ENCODE peak calls at places on chromosomes 5 and 9, in eight cellular contexts. O is CD4-positive, alpha-beta T cell; R is AG04450; A is A549; C is epithelial cell of esophagus; Y is cardiac fibroblast; U is ovary; K is foreskin fibroblast. P is an unnamed sample.

GRCh38 chr9:79280691-79281090 is 291.1 kb upstream of the TLE4 start:
- DNase-seq in O (no peak), R (no peak), A (no peak), C (no peak), Y (no peak), U (no peak), K (no peak), P (no peak)

GRCh38 chr5:146788918-146789317 is 89.6 kb downstream of the PPP2R2B start:
- DNase-seq in O (no peak), R (no peak), A (no peak), C (no peak), Y (no peak), U (no peak), K (no peak), P (no peak)

GRCh38 chr9:37902131-37902530 is 1.8 kb downstream of the SLC25A51 start:
- DNase-seq in O (no peak), R (no peak), A (no peak), C (no peak), Y (no peak), U (no peak), K (no peak), P (no peak)

GRCh38 chr9:79917417-79917816 is 345.7 kb downstream of the TLE4 start:
- DNase-seq in O (no peak), R (no peak), A (no peak), C (no peak), Y (no peak), U (no peak), K (no peak), P (no peak)

GRCh38 chr9:69470186-69470977 is 145.4 kb downstream of the ENTREP1 start:
- DNase-seq in O (no peak), R (no peak), A (peak), C (no peak), Y (no peak), U (no peak), K (no peak), P (no peak)

GRCh38 chr9:17793713-17794622 is 215.1 kb downstream of the SH3GL2 start:
- DNase-seq in O (no peak), R (no peak), A (peak), C (peak), Y (peak), U (no peak), K (no peak), P (no peak)

GRCh38 chr9:9214052-9214451 is 1398.8 kb downstream of the PTPRD start:
- DNase-seq in O (no peak), R (no peak), A (no peak), C (no peak), Y (no peak), U (no peak), K (no peak), P (no peak)

GRCh38 chr9:78605029-78605930 is 308.4 kb downstream of the PSAT1 start:
- DNase-seq in O (no peak), R (no peak), A (no peak), C (no peak), Y (peak), U (peak), K (no peak), P (no peak)

GRCh38 chr9:127832248-127832647 is 22.2 kb downstream of the ENG start:
- DNase-seq in O (no peak), R (no peak), A (no peak), C (no peak), Y (no peak), U (peak), K (no peak), P (peak)

GRCh38 chr9:109426621-109427402 is 71.3 kb downstream of the PTPN3 start:
- DNase-seq in O (no peak), R (no peak), A (no peak), C (no peak), Y (no peak), U (no peak), K (no peak), P (no peak)

GRCh38 chr9:75051285-75051684 is 23.2 kb upstream of the CARNMT1 start:
- DNase-seq in O (no peak), R (no peak), A (no peak), C (no peak), Y (no peak), U (no peak), K (no peak), P (no peak)
- TF ChIP-seq CTCF in O (no peak), R (no peak), A (no peak), C (no peak), Y (no peak), U (no peak), K (no peak), P (no peak)

GRCh38 chr5:151223447-151224264 is at the start of gene CCDC69:
- DNase-seq in O (peak), R (no peak), A (peak), C (peak), Y (peak), U (peak), K (peak), P (peak)
- TF ChIP-seq CTCF in O (no peak), R (peak), A (peak), C (no peak), Y (peak), U (no peak), K (no peak), P (no peak)

DNA sequence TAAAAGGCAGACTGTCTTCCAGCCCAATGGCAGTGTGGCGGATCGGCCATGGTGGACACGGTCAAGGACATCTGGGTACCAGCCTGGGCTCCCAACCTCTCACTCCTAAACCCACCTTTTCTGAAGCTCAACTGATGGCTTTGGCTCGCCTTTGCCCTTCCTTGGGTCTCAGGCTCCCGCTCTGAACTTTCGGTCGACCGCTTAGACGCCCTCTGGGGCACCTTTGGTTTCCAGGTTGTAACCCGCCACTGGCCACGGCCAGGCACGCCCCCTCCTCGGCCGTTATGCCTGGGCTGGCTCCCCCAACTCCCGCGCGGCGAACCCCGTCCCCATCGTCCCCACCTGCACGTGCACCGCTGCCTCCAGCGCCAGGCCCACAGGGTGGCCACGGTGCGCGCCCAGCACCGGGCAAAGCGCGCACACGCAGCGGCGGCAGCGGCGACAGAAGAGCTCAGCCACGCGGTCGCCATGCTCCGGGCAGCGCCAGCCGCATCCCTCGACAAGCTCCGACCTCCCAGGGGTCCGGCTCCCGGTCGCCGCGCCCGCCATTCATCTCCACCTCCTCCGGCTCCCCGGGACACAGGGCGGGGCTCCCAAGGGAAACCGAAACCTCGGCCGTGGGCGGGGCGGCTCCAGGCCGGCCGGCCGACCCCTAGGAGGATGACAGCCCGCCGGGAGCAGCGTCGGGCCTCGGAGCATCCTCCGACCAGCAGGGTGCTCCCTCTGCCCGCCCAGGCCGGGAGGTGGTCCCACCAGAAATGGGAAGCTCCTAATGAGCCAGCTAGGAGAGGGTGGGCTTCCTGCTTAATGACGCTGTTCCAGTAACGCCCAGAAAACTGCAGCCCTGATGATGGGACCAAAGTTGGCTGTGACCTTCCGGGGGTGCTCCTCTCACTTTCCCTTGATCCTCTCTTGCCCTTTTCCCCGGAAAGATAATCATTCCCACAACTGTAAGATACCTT is at the start of gene TRIM14:
- DNase-seq in O (peak), R (peak), A (peak), C (peak), Y (peak), U (peak), K (peak), P (peak)
- TF ChIP-seq CTCF in O (no peak), R (peak), A (peak), C (no peak), Y (peak), U (no peak), K (peak), P (no peak)

GRCh38 chr5:103973669-103974068 is 411.1 kb upstream of the NUDT12 start:
- DNase-seq in O (no peak), R (no peak), A (peak), C (peak), Y (no peak), U (no peak), K (no peak), P (no peak)
- TF ChIP-seq CTCF in O (no peak), R (peak), A (no peak), C (peak), Y (peak), U (no peak), K (peak), P (no peak)

GRCh38 chr5:16504571-16504970 is 39.0 kb upstream of the ZNF622 start:
- DNase-seq in O (no peak), R (no peak), A (no peak), C (no peak), Y (no peak), U (no peak), K (no peak), P (no peak)
- TF ChIP-seq CTCF in O (no peak), R (no peak), A (no peak), C (no peak), Y (no peak), U (no peak), K (no peak), P (no peak)

GRCh38 chr5:72543811-72544210 is 36.6 kb upstream of the ZNF366 start:
- DNase-seq in O (no peak), R (no peak), A (no peak), C (no peak), Y (no peak), U (no peak), K (no peak), P (no peak)
- TF ChIP-seq CTCF in O (no peak), R (no peak), A (no peak), C (no peak), Y (no peak), U (no peak), K (no peak), P (no peak)

GRCh38 chr9:84932915-84933527 is 263.5 kb downstream of the NTRK2 start:
- DNase-seq in O (no peak), R (no peak), A (peak), C (peak), Y (no peak), U (no peak), K (no peak), P (no peak)
- TF ChIP-seq CTCF in O (no peak), R (no peak), A (peak), C (peak), Y (no peak), U (no peak), K (no peak), P (no peak)

GRCh38 chr5:179526978-179527377 is 23.4 kb upstream of the RUFY1 start:
- DNase-seq in O (no peak), R (no peak), A (no peak), C (no peak), Y (no peak), U (no peak), K (no peak), P (no peak)

GRCh38 chr5:179533907-179534306 is 16.4 kb upstream of the RUFY1 start:
- DNase-seq in O (no peak), R (no peak), A (no peak), C (no peak), Y (no peak), U (no peak), K (no peak), P (no peak)

GRCh38 chr5:179534431-179534830 is 15.9 kb upstream of the RUFY1 start:
- DNase-seq in O (no peak), R (no peak), A (no peak), C (no peak), Y (no peak), U (no peak), K (no peak), P (no peak)

GRCh38 chr5:179533024-179533423 is 17.3 kb upstream of the RUFY1 start:
- DNase-seq in O (no peak), R (no peak), A (no peak), C (no peak), Y (no peak), U (no peak), K (no peak), P (no peak)

DNA sequence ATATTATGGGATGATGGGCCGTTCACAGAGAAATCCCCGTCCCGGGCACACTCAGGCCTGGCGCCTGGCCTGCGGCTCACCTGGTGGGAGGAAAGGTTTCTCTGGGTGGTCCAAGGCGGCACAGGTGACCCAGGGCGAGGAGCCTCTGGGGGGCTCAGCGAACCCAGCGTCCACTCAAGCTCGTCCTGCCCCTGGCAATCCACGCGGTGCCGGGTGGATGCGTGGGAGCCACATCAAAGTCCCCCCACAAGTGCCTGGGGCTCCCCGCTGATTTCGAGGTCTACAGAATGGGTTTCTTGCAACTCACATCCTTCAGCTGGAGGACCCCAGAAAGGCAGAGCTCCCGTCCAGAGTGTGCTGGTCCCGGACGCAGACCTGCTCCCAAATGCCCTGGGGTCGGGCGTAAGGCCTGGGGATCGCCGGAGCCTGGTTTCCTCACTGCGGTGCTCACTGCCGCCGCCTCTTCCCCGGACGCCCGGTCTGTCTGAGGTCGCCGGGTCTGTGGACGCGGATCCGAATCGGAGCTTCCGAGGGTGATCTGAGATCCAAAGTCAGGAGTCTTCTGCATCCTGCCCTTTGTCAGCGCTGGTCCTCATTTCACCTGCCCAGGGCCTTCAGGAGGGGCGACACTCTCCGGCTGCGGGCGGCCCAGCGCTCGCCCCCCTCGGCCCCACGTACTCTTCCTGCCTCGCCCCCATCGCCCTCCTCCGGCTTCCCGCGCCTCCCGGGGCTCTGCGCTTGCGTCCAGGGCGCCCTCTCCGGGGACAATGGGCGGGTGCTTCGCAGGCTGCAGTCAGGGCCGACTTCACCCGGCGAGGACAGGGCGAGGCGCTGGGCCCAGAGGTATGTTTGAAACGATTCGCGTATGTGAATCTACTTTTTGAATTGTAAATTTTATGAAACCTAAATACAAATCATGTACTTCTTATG is 20.0 kb upstream of the RUFY1 start:
- DNase-seq in O (peak), R (no peak), A (peak), C (no peak), Y (peak), U (peak), K (peak), P (peak)
- TF ChIP-seq CTCF in O (peak), R (peak), A (no peak), C (no peak), Y (peak), U (no peak), K (peak), P (peak)

DNA sequence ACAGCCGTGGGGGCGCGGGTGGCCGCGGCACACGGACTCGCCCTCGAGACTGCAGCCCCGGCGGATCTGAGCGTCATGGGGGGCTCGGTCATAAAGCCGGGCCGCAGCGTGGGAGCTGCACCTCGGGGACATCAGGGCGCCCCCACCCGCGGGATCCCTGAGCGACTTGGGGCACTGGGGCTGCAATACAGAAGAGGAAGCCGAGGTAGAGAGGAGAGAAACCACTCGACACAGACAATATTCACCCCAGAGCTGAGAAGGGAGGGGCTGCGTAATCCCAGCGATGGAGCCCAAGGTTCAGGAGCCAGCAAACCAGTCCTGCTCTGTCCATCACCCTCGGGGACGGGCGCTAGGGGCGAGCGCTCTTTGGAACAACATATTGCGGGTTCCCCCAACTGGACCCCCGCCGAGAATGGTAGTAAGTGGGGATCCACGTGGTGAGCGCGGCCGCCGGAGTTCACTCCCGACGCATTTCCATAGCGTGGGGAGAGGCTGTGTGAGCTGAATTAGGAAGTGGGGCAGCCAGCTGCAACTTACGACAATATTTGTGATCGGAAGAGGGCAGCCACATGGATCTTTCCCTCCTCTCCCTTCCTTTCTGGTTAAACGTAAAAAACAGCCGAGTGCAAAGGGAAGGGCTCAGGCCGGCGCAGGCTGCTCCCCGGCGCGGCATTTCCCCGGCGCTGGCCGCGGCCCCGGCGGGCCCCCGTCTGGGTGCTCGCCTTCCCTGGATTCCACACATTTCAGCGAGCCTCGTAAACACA is 9.9 kb downstream of the PTCH1 start:
- DNase-seq in O (peak), R (no peak), A (peak), C (peak), Y (no peak), U (peak), K (peak), P (peak)
- TF ChIP-seq CTCF in O (no peak), R (no peak), A (peak), C (peak), Y (no peak), U (no peak), K (no peak), P (no peak)

DNA sequence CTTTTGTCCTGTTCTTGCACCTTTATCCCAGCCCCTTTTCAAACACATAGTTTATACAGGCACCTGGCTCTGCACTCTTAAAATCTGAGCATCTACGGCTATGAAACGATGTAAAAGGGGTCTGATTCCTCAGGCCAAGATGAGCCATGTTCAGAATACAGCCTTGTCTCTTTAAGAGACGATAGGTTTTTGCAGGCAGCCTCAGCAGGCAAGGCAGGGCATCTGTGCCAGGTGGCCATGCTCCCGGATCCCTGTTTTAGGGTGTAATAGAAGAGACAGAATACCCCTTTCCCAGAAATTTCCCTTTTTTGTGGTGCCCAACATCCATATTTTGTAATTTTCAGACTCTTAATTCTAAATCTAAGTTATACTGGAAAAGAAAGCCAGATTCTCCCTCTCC is 89.2 kb upstream of the NFIB start:
- DNase-seq in O (no peak), R (no peak), A (no peak), C (no peak), Y (no peak), U (no peak), K (no peak), P (no peak)
- TF ChIP-seq CTCF in O (no peak), R (no peak), A (no peak), C (no peak), Y (no peak), U (no peak), K (no peak), P (no peak)

P was measured in activated CD8-positive, alpha-beta T cell treated with anti-CD3 and anti-CD28 coated beads for 36 hours.